ENCODE peak calls at places on chromosomes 7 and 10, in seven cellular contexts. G, R, V, B, N, O and H are unnamed samples.
A peak's percentile ranks its signal among the peaks of the same experiment; 100 is the strongest.

GRCh38 chr10:29471483-29471859 is 163.3 kb downstream of the SVIL start:
- DNase-seq in V (no peak), R (peak; percentile 15), O (no peak), N (no peak), B (no peak), G (no peak), H (no peak)

GRCh38 chr7:28882896-28883470 is 75.1 kb downstream of the TRIL start:
- DNase-seq in R (no peak), G (no peak), O (no peak), B (no peak), N (no peak), V (no peak), H (no peak)

GRCh38 chr10:131425752-131426529 is 114.4 kb upstream of the TCERG1L start:
- DNase-seq in V (no peak), R (no peak), N (no peak), O (no peak), G (no peak), B (no peak), H (no peak)

GRCh38 chr7:63070696-63071095 is 928.0 kb upstream of the ZNF722 start:
- DNase-seq in G (no peak), O (no peak), N (no peak), R (no peak), V (no peak), B (no peak), H (no peak)

GRCh38 chr7:115864082-115864481 is 166.5 kb downstream of the TFEC start:
- DNase-seq in B (no peak), R (no peak), V (no peak), N (no peak), G (no peak), O (no peak), H (no peak)

GRCh38 chr10:132153616-132154217 is 33.0 kb upstream of the DPYSL4 start:
- DNase-seq in B (no peak), O (no peak), V (no peak), G (no peak), N (no peak), R (no peak), H (no peak)

GRCh38 chr7:26620352-26620751 is 244.0 kb downstream of the SKAP2 start:
- DNase-seq in R (no peak), B (peak; percentile 18), V (no peak), G (no peak), N (peak; percentile 54), O (peak; percentile 11), H (peak; percentile 33)

GRCh38 chr10:133361773-133362441 is 4.1 kb upstream of the FUOM start:
- DNase-seq in N (no peak), R (no peak), O (no peak), G (no peak), B (no peak), V (peak; percentile 34), H (peak; percentile 32)

GRCh38 chr7:106609416-106609815 is 51.5 kb downstream of the CCDC71L start:
- DNase-seq in V (no peak), B (no peak), O (no peak), N (no peak), R (no peak), G (no peak), H (no peak)

GRCh38 chr10:102393411-102394078 is 2.0 kb upstream of the NFKB2 start:
- DNase-seq in B (no peak), O (no peak), V (no peak), G (no peak), R (no peak), N (no peak), H (peak; percentile 17)
- TF ChIP-seq CTCF in B (no peak), O (no peak), V (no peak), G (peak; percentile 78), R (peak; percentile 90), N (peak; percentile 78), H (peak; percentile 91)

DNA sequence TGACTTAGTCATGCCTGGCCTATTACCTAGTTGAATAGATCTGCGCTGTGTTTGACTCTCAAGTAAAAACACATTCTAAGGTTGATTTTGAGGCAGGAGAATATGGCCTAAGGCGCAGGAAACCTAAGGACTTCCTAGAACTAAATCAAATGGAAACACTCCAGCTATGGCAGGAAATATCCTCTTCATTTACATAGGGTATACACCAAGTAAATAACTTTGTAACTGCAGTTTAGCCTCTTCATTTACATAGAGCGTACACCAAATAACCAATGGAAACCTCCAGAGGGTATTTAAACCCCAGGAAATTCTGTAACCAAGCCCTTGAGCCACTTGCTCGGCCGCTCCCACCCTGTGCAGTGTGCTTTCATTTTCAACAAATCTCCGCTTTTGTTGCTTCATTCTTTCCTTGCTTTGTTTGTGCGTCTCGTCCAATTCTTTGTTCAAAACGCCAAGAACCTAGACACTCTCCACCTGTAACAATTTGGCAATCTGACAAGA is 35.6 kb upstream of the XRCC2 start:
- DNase-seq in O (no peak), B (no peak), N (no peak), V (no peak), R (no peak), G (no peak), H (no peak)
- TF ChIP-seq CTCF in O (no peak), B (no peak), N (no peak), V (no peak), R (no peak), G (no peak), H (no peak)

DNA sequence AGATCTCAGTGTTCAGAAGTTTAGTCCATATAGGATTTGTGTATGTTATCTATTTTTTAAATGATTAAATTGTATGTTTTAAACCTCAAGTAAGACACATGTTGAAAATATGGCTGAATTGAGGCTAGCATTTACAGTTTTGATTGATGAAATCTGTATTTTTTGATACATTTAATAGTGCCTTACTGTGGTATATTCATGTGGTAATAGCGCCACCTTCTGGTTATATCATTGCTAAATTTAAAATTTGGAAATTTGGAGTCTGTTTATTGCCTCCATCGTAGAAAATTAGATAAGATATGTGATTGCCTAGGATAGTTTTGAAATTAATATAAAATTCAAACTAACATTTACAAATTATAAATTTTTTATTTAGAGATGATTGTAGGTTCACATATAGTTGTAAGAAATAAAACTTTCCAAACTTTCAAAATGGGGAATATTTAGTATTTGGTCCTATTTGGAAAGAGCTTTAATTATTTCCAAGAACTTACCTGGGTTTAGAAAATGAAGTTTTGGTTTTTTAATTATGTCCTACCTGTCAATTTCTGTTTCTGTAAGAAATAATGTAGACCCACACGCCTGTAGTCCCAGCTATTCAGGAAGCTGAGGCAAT is 19.1 kb upstream of the ARMS2 start:
- DNase-seq in O (no peak), G (no peak), V (peak; percentile 35), N (no peak), B (peak; percentile 36), R (no peak), H (no peak)
- TF ChIP-seq CTCF in O (peak; percentile 90), G (peak; percentile 45), V (peak; percentile 25), N (no peak), B (peak; percentile 87), R (peak; percentile 42), H (peak; percentile 92)

DNA sequence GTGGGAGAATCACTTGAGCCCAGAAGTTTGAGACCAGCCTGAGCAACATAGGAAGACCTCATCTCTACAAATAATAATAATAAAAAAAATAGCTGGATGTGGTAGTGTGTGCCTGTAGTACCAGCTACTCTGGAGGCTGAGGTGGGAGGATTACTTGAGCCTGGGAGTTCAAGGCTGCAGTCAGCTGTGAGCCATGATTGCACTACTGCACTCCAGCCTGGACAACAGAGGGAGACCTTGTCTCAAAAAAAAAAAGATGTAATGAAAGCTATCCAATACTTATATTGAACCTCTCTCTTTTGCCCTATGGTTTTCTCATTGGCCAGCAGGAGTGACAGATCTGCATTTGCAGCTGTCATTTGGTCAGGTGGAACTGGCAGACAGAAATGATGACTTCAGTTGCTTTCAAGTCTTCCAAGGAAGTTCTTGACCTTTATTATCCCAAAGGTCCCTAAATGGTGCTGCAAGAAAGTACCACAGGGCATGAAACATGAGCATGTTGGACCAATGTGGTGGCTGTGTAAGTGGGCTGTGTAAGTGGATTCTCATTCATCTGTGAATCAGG is 99.4 kb downstream of the CALD1 start:
- DNase-seq in R (no peak), G (no peak), O (no peak), N (no peak), B (no peak), V (peak; percentile 23), H (no peak)
- TF ChIP-seq CTCF in R (no peak), G (peak; percentile 21), O (no peak), N (no peak), B (no peak), V (peak; percentile 22), H (no peak)

DNA sequence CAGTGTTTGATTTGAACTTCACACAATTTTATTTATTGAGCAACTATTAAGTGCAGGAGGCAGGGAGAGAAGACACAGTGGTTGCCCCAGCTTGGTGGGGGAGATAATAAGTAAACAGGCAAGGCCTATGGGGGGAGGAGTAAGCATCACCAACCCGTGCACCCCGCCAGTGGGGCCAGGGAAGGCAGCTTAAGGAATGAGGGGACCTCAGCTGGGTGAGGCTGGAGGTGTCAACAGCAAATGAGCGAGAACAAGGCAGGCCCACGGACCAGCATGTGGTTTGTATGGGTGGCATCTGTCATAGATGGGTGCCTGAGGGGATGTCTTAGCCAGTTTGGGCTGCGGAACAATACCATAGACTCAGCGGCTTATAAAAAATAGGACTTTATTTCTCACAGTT is 24.1 kb upstream of the CRHR2 start:
- DNase-seq in G (no peak), N (no peak), V (no peak), B (no peak), O (no peak), R (no peak), H (no peak)
- TF ChIP-seq CTCF in G (no peak), N (no peak), V (no peak), B (no peak), O (no peak), R (no peak), H (no peak)

GRCh38 chr10:96279219-96279641 is 7.9 kb upstream of the BLNK start:
- DNase-seq in V (no peak), O (no peak), N (no peak), B (no peak), R (no peak), G (no peak), H (no peak)

GRCh38 chr10:96283351-96283750 is 12.0 kb upstream of the BLNK start:
- DNase-seq in V (no peak), B (no peak), G (no peak), R (no peak), O (no peak), N (no peak), H (no peak)

GRCh38 chr10:96281444-96282029 is 10.2 kb upstream of the BLNK start:
- DNase-seq in O (no peak), N (no peak), R (no peak), B (no peak), V (no peak), G (no peak), H (no peak)

GRCh38 chr10:96283756-96284155 is 12.4 kb upstream of the BLNK start:
- DNase-seq in O (no peak), N (no peak), V (no peak), B (no peak), R (no peak), G (no peak), H (no peak)

GRCh38 chr10:96280859-96281258 is 9.5 kb upstream of the BLNK start:
- DNase-seq in O (no peak), G (no peak), R (no peak), B (no peak), V (no peak), N (no peak), H (no peak)
- TF ChIP-seq CTCF in O (no peak), G (no peak), R (no peak), B (no peak), V (no peak), N (no peak), H (no peak)